ENCODE peak calls at places on chromosomes 5 and 9, in four cellular contexts. I, Q, D and M are unnamed samples. For H3K4me1, the result is how much of the 10 kb centered on the place peaks cover.

GRCh38 chr9:74742792-74743389 is 144.8 kb downstream of the TRPM6 start:
- DNase-seq in Q (no peak), I (no peak), D (peak), M (no peak)

GRCh38 chr5:54186108-54186507 is 124.3 kb downstream of the ARL15 start:
- DNase-seq in Q (no peak), I (no peak), D (no peak), M (no peak)

GRCh38 chr9:78863531-78863930 is 566.6 kb downstream of the PSAT1 start:
- DNase-seq in D (no peak), I (no peak), Q (no peak), M (no peak)

GRCh38 chr9:126228779-126229444 is 97.7 kb upstream of the MVB12B start:
- DNase-seq in Q (peak), I (peak), D (peak), M (peak)

GRCh38 chr9:137784046-137784445 is 93.5 kb upstream of the CACNA1B start:
- DNase-seq in I (no peak), D (no peak), Q (no peak), M (no peak)

GRCh38 chr9:2159521-2160417 is 144.6 kb downstream of the SMARCA2 start:
- DNase-seq in D (no peak), I (no peak), Q (no peak), M (no peak)

GRCh38 chr5:969421-969839 is 39.2 kb upstream of the NKD2 start:
- DNase-seq in I (peak), D (peak), Q (no peak), M (no peak)

GRCh38 chr9:133545494-133546286 is 11.2 kb downstream of the ADAMTSL2 start:
- DNase-seq in D (no peak), Q (no peak), I (no peak), M (no peak)

GRCh38 chr5:144156767-144157171 is 13.7 kb downstream of the YIPF5 start:
- DNase-seq in I (no peak), D (no peak), Q (no peak), M (no peak)

GRCh38 chr5:93076566-93076965 is 504.5 kb downstream of the NR2F1-AS1 start:
- DNase-seq in D (no peak), Q (no peak), I (no peak), M (no peak)

GRCh38 chr5:93076096-93076495 is 504.9 kb downstream of the NR2F1-AS1 start:
- DNase-seq in Q (no peak), D (no peak), I (no peak), M (no peak)

GRCh38 chr5:93073547-93073946 is 507.5 kb downstream of the NR2F1-AS1 start:
- DNase-seq in D (no peak), Q (no peak), I (no peak), M (no peak)

GRCh38 chr5:93078082-93079038 is 502.7 kb downstream of the NR2F1-AS1 start:
- DNase-seq in Q (no peak), D (peak), I (no peak), M (no peak)

DNA sequence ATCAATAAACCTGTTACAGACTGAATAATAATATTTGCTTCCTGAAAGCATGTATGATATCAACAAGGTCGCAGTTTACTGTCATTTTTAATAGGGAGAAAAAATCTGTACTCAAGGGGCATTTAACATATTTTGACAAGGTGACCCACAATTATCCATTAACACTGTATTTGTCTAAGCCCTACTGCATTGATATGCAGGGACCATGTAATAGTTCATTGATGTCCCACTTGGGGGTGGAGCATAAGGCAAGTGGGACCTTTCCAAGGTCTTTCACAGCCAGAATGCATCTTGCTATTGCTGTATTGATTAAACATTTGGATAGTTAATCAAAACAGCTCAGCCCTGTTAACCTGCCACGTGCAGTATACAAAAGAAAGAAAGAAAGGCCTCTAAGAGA is 502.0 kb downstream of the NR2F1-AS1 start:
- DNase-seq in I (no peak), Q (no peak), D (no peak), M (no peak)
- H3K27ac ChIP-seq in I (no peak), Q (no peak), D (peak), M (no peak)

DNA sequence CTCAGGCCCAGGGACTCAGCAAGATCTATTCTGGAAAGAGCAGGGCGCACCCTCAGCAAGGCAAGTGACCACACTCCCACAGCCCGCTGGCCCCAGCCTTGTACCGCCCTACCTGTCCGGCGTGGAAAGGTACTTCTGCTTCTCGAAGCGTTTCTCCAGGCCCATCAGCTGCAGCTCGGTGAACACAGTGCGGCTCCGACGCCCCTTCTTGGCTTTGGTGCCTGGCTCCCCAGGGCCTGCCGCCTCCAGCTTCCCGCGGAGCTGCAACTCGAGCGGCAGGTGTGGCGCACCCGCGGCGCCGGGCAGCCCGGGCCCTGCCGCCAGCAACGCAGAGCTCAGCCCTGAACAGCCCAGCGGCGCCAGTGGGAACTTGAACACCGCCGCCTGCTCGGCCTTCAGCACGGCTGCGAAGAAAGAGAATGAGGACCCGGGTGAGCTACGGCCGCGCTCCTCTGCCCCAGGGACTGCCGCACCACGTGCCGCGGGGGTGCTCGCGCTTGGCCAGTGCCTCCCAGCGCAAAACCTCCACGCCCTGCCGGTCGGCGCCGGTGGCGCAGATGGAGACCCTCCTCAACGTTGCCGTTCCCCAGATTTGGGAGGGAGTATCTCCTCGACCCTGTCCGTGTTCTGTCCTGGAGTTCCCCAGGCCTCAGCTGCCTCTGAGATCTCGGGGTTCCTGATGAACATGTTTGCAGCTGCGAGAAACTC is 2.2 kb downstream of the BARX1 start:
- DNase-seq in I (no peak), D (peak), Q (no peak), M (no peak)
- H3K4me1 ChIP-seq in I (under half), D (under half), Q (half or more), M (half or more)

GRCh38 chr5:124858612-124859011 is 112.2 kb upstream of the ZNF608 start:
- DNase-seq in I (no peak), Q (no peak), D (no peak), M (no peak)
- H3K4me3 ChIP-seq in I (no peak), Q (no peak), D (no peak), M (no peak)

GRCh38 chr5:10999714-11000113 is 238.7 kb upstream of the DAP start:
- DNase-seq in Q (no peak), I (no peak), D (no peak), M (no peak)
- H3K27ac ChIP-seq in Q (no peak), I (no peak), D (no peak), M (no peak)

DNA sequence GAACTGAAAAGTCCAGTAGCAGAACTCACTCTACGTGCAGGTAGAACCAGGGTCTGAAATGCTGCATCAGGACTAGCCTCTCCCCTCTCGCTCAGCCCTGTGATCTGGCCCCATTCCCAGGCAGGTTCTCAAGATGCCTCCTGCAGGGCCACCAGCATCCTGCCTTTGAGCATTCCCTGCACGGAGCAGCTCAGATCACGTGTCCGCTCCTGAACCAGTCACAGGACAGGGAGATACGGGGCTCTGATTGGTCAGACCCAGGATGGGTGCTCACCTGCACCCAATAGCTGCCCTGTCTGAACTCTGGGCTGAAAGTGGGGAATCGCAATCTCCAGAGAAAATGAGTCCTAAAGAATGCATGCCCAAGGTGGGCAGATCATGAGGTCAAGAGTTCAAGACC is 50.8 kb downstream of the NEURL1B start:
- DNase-seq in Q (no peak), D (no peak), I (no peak), M (no peak)
- H3K4me1 ChIP-seq in Q (half or more), D (under half), I (under half), M (half or more)